ENCODE peak calls at places on chromosomes 4 and X, in ten cellular contexts. One of them, this sample, is unnamed.

GRCh38 chr4:122038896-122039295 is 87.0 kb upstream of the TRPC3 start:
- DNase-seq in epithelial cell of esophagus: peak
- DNase-seq in IMR-90: no peak
- DNase-seq in foreskin fibroblast: no peak
- DNase-seq in lung: no peak
- DNase-seq in choroid plexus epithelial cell: no peak
- DNase-seq in transverse colon: no peak
- DNase-seq in cardiac fibroblast: no peak
- DNase-seq in heart right ventricle: no peak
- DNase-seq in AG04450: no peak
- DNase-seq in this sample: no peak

GRCh38 chr4:52638717-52639116 is 20.4 kb downstream of the USP46 start:
- DNase-seq in lung: no peak
- DNase-seq in epithelial cell of esophagus: no peak
- DNase-seq in transverse colon: no peak
- DNase-seq in heart right ventricle: no peak
- DNase-seq in foreskin fibroblast: no peak
- DNase-seq in AG04450: no peak
- DNase-seq in cardiac fibroblast: no peak
- DNase-seq in IMR-90: no peak
- DNase-seq in choroid plexus epithelial cell: no peak
- DNase-seq in this sample: no peak

GRCh38 chr4:181959121-181959520 is 284.1 kb upstream of the TENM3 start:
- DNase-seq in AG04450: peak
- DNase-seq in transverse colon: no peak
- DNase-seq in cardiac fibroblast: peak
- DNase-seq in foreskin fibroblast: peak
- DNase-seq in choroid plexus epithelial cell: peak
- DNase-seq in IMR-90: peak
- DNase-seq in epithelial cell of esophagus: peak
- DNase-seq in heart right ventricle: no peak
- DNase-seq in lung: no peak
- DNase-seq in this sample: peak

GRCh38 chr4:110631582-110632505 is 9.0 kb upstream of the PITX2 start:
- DNase-seq in heart right ventricle: peak
- DNase-seq in transverse colon: peak
- DNase-seq in AG04450: peak
- DNase-seq in IMR-90: peak
- DNase-seq in lung: peak
- DNase-seq in choroid plexus epithelial cell: peak
- DNase-seq in epithelial cell of esophagus: peak
- DNase-seq in foreskin fibroblast: peak
- DNase-seq in cardiac fibroblast: peak
- DNase-seq in this sample: no peak

GRCh38 chrX:154732421-154733071 is 18.3 kb downstream of the GAB3 start:
- DNase-seq in transverse colon: no peak
- DNase-seq in AG04450: no peak
- DNase-seq in lung: no peak
- DNase-seq in foreskin fibroblast: peak
- DNase-seq in choroid plexus epithelial cell: peak
- DNase-seq in IMR-90: peak
- DNase-seq in epithelial cell of esophagus: peak
- DNase-seq in heart right ventricle: no peak
- DNase-seq in cardiac fibroblast: no peak
- DNase-seq in this sample: no peak

GRCh38 chrX:71489540-71489939 is 43.4 kb upstream of the OGT start:
- DNase-seq in epithelial cell of esophagus: no peak
- DNase-seq in transverse colon: no peak
- DNase-seq in IMR-90: no peak
- DNase-seq in foreskin fibroblast: peak
- DNase-seq in lung: no peak
- DNase-seq in heart right ventricle: no peak
- DNase-seq in choroid plexus epithelial cell: no peak
- DNase-seq in cardiac fibroblast: no peak
- DNase-seq in AG04450: no peak
- DNase-seq in this sample: no peak

GRCh38 chr4:138223191-138223910 is 18.8 kb downstream of the SLC7A11 start:
- DNase-seq in foreskin fibroblast: no peak
- DNase-seq in AG04450: no peak
- DNase-seq in IMR-90: no peak
- DNase-seq in transverse colon: no peak
- DNase-seq in epithelial cell of esophagus: no peak
- DNase-seq in heart right ventricle: no peak
- DNase-seq in cardiac fibroblast: no peak
- DNase-seq in lung: no peak
- DNase-seq in choroid plexus epithelial cell: no peak
- DNase-seq in this sample: no peak

GRCh38 chr4:73729534-73730165 is 10.7 kb upstream of the CXCL8 start:
- DNase-seq in AG04450: peak
- DNase-seq in heart right ventricle: peak
- DNase-seq in epithelial cell of esophagus: peak
- DNase-seq in IMR-90: peak
- DNase-seq in choroid plexus epithelial cell: peak
- DNase-seq in transverse colon: peak
- DNase-seq in lung: peak
- DNase-seq in cardiac fibroblast: peak
- DNase-seq in foreskin fibroblast: peak
- DNase-seq in this sample: no peak

GRCh38 chr4:48334900-48335384 is 6.4 kb upstream of the SLAIN2 start:
- DNase-seq in heart right ventricle: no peak
- DNase-seq in IMR-90: no peak
- DNase-seq in AG04450: no peak
- DNase-seq in epithelial cell of esophagus: no peak
- DNase-seq in cardiac fibroblast: no peak
- DNase-seq in foreskin fibroblast: peak
- DNase-seq in choroid plexus epithelial cell: peak
- DNase-seq in transverse colon: no peak
- DNase-seq in lung: no peak
- DNase-seq in this sample: no peak

GRCh38 chrX:19715711-19716638 is 171.4 kb downstream of the SH3KBP1 start:
- DNase-seq in epithelial cell of esophagus: no peak
- DNase-seq in foreskin fibroblast: no peak
- DNase-seq in choroid plexus epithelial cell: no peak
- DNase-seq in heart right ventricle: no peak
- DNase-seq in IMR-90: no peak
- DNase-seq in cardiac fibroblast: no peak
- DNase-seq in lung: peak
- DNase-seq in transverse colon: no peak
- DNase-seq in AG04450: no peak
- DNase-seq in this sample: no peak

GRCh38 chr4:1857931-1858330 is 2.0 kb upstream of the LETM1 start:
- DNase-seq in heart right ventricle: no peak
- DNase-seq in IMR-90: no peak
- DNase-seq in cardiac fibroblast: no peak
- DNase-seq in epithelial cell of esophagus: no peak
- DNase-seq in foreskin fibroblast: no peak
- DNase-seq in AG04450: no peak
- DNase-seq in transverse colon: peak
- DNase-seq in lung: no peak
- DNase-seq in choroid plexus epithelial cell: no peak
- DNase-seq in this sample: no peak

GRCh38 chr4:87117051-87117729 is 103.2 kb downstream of the KLHL8 start:
- DNase-seq in lung: no peak
- DNase-seq in epithelial cell of esophagus: no peak
- DNase-seq in heart right ventricle: no peak
- DNase-seq in foreskin fibroblast: no peak
- DNase-seq in IMR-90: no peak
- DNase-seq in choroid plexus epithelial cell: no peak
- DNase-seq in AG04450: no peak
- DNase-seq in cardiac fibroblast: no peak
- DNase-seq in transverse colon: no peak
- DNase-seq in this sample: peak

GRCh38 chr4:100299019-100299418 is 108.8 kb upstream of the DDIT4L start:
- DNase-seq in IMR-90: peak
- DNase-seq in AG04450: peak
- DNase-seq in foreskin fibroblast: peak
- DNase-seq in lung: no peak
- DNase-seq in heart right ventricle: peak
- DNase-seq in transverse colon: no peak
- DNase-seq in choroid plexus epithelial cell: peak
- DNase-seq in cardiac fibroblast: peak
- DNase-seq in epithelial cell of esophagus: peak
- DNase-seq in this sample: peak

GRCh38 chrX:7330971-7331746 is 183.2 kb upstream of the PUDP start:
- DNase-seq in choroid plexus epithelial cell: peak
- DNase-seq in cardiac fibroblast: peak
- DNase-seq in epithelial cell of esophagus: no peak
- DNase-seq in foreskin fibroblast: peak
- DNase-seq in IMR-90: peak
- DNase-seq in transverse colon: no peak
- DNase-seq in heart right ventricle: no peak
- DNase-seq in AG04450: no peak
- DNase-seq in lung: no peak
- DNase-seq in this sample: no peak
- H3K4me3 ChIP-seq in choroid plexus epithelial cell: no peak
- H3K4me3 ChIP-seq in cardiac fibroblast: no peak
- H3K4me3 ChIP-seq in epithelial cell of esophagus: no peak
- H3K4me3 ChIP-seq in foreskin fibroblast: no peak
- H3K4me3 ChIP-seq in IMR-90: no peak
- H3K4me3 ChIP-seq in transverse colon: no peak
- H3K4me3 ChIP-seq in heart right ventricle: no peak
- H3K4me3 ChIP-seq in AG04450: no peak
- H3K4me3 ChIP-seq in lung: no peak
- H3K4me3 ChIP-seq in this sample: no peak

DNA sequence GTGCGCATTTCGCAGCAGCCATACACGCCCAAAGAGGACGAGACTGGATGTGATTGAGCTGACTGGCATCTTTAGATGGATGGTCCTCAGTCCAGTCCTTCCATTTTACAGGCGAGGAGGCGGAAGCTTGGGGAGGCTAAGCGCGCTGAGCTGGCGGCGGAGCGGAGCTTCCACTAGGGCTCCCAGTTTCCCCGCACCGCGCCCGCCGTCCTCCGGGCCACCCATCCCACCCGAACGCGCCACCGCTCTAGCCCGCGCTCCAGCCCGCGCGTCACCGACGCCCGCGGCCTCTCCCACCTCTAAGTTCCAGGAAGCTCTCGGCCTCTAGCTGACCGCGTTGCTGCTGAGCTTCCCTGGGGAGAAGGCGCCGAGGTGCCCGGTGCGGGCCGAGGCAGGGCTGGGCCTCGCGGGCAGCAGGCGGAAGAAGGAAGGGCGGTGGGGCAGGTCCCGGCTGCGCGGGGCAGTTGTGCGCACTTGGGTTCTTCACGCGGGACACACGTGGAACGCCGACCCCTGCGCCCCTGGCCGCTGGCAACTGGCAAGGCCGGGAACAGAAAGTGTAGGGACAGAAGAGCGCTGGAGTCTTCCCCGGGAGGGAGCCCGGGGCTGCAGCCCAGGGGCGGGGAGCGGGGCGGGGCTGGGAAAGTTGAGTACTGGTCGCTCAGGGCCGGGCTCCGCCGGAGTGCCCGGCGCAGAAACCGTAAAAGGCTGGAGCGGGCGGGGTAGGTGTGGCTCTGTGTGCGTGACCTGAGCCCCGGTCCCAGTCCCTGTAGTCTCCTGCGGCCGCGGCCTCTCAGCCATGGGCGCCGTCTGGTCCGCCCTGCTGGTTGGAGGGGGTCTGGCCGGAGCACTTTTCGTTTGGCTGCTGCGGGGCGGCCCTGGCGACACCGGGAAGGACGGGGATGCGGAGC is at the start of gene STBD1:
- DNase-seq in heart right ventricle: peak
- DNase-seq in IMR-90: peak
- DNase-seq in AG04450: peak
- DNase-seq in choroid plexus epithelial cell: peak
- DNase-seq in cardiac fibroblast: peak
- DNase-seq in lung: peak
- DNase-seq in foreskin fibroblast: peak
- DNase-seq in transverse colon: peak
- DNase-seq in epithelial cell of esophagus: peak
- DNase-seq in this sample: no peak
- TF ChIP-seq CTCF in heart right ventricle: no peak
- TF ChIP-seq CTCF in IMR-90: no peak
- TF ChIP-seq CTCF in AG04450: no peak
- TF ChIP-seq CTCF in choroid plexus epithelial cell: no peak
- TF ChIP-seq CTCF in cardiac fibroblast: peak
- TF ChIP-seq CTCF in lung: no peak
- TF ChIP-seq CTCF in foreskin fibroblast: no peak
- TF ChIP-seq CTCF in transverse colon: no peak
- TF ChIP-seq CTCF in epithelial cell of esophagus: no peak
- TF ChIP-seq CTCF in this sample: no peak

GRCh38 chrX:23332101-23332887 is 2.4 kb upstream of the PTCHD1 start:
- DNase-seq in foreskin fibroblast: peak
- DNase-seq in AG04450: no peak
- DNase-seq in lung: no peak
- DNase-seq in cardiac fibroblast: no peak
- DNase-seq in epithelial cell of esophagus: no peak
- DNase-seq in IMR-90: no peak
- DNase-seq in transverse colon: peak
- DNase-seq in choroid plexus epithelial cell: no peak
- DNase-seq in heart right ventricle: no peak
- DNase-seq in this sample: no peak

GRCh38 chrX:23333842-23334535 is 660 bp upstream of the PTCHD1 start:
- DNase-seq in AG04450: no peak
- DNase-seq in transverse colon: peak
- DNase-seq in heart right ventricle: no peak
- DNase-seq in IMR-90: no peak
- DNase-seq in lung: no peak
- DNase-seq in epithelial cell of esophagus: peak
- DNase-seq in choroid plexus epithelial cell: no peak
- DNase-seq in foreskin fibroblast: peak
- DNase-seq in cardiac fibroblast: no peak
- DNase-seq in this sample: no peak

GRCh38 chrX:23334536-23334870 is at the start of gene PTCHD1:
- DNase-seq in IMR-90: no peak
- DNase-seq in epithelial cell of esophagus: no peak
- DNase-seq in transverse colon: no peak
- DNase-seq in AG04450: no peak
- DNase-seq in heart right ventricle: no peak
- DNase-seq in cardiac fibroblast: no peak
- DNase-seq in foreskin fibroblast: no peak
- DNase-seq in choroid plexus epithelial cell: no peak
- DNase-seq in lung: no peak
- DNase-seq in this sample: no peak

GRCh38 chrX:23331701-23332100 is 2.9 kb upstream of the PTCHD1 start:
- DNase-seq in heart right ventricle: no peak
- DNase-seq in IMR-90: no peak
- DNase-seq in cardiac fibroblast: no peak
- DNase-seq in foreskin fibroblast: no peak
- DNase-seq in epithelial cell of esophagus: no peak
- DNase-seq in lung: no peak
- DNase-seq in transverse colon: no peak
- DNase-seq in AG04450: no peak
- DNase-seq in choroid plexus epithelial cell: no peak
- DNase-seq in this sample: no peak

GRCh38 chrX:23332888-23333821 is 1.5 kb upstream of the PTCHD1 start:
- DNase-seq in epithelial cell of esophagus: no peak
- DNase-seq in transverse colon: peak
- DNase-seq in heart right ventricle: no peak
- DNase-seq in IMR-90: no peak
- DNase-seq in choroid plexus epithelial cell: no peak
- DNase-seq in cardiac fibroblast: no peak
- DNase-seq in AG04450: no peak
- DNase-seq in lung: no peak
- DNase-seq in foreskin fibroblast: no peak
- DNase-seq in this sample: no peak
- H3K4me3 ChIP-seq in epithelial cell of esophagus: no peak
- H3K4me3 ChIP-seq in transverse colon: peak
- H3K4me3 ChIP-seq in heart right ventricle: no peak
- H3K4me3 ChIP-seq in IMR-90: no peak
- H3K4me3 ChIP-seq in choroid plexus epithelial cell: no peak
- H3K4me3 ChIP-seq in cardiac fibroblast: no peak
- H3K4me3 ChIP-seq in AG04450: no peak
- H3K4me3 ChIP-seq in lung: no peak
- H3K4me3 ChIP-seq in foreskin fibroblast: no peak
- H3K4me3 ChIP-seq in this sample: peak

GRCh38 chr4:102620697-102621497 is 119.7 kb downstream of the NFKB1 start:
- DNase-seq in AG04450: peak
- DNase-seq in lung: no peak
- DNase-seq in epithelial cell of esophagus: peak
- DNase-seq in choroid plexus epithelial cell: peak
- DNase-seq in IMR-90: peak
- DNase-seq in heart right ventricle: no peak
- DNase-seq in foreskin fibroblast: peak
- DNase-seq in cardiac fibroblast: peak
- DNase-seq in transverse colon: peak
- DNase-seq in this sample: peak
- TF ChIP-seq CTCF in AG04450: peak
- TF ChIP-seq CTCF in lung: no peak
- TF ChIP-seq CTCF in epithelial cell of esophagus: peak
- TF ChIP-seq CTCF in choroid plexus epithelial cell: peak
- TF ChIP-seq CTCF in IMR-90: peak
- TF ChIP-seq CTCF in heart right ventricle: peak
- TF ChIP-seq CTCF in foreskin fibroblast: peak
- TF ChIP-seq CTCF in cardiac fibroblast: peak
- TF ChIP-seq CTCF in transverse colon: peak
- TF ChIP-seq CTCF in this sample: peak